ENCODE peak calls at places on chromosomes 12 and 14, in nine cellular contexts. N, C, K, V, A, L, D, R and Y are unnamed samples.

GRCh38 chr12:28057856-28058615 is 85.5 kb upstream of the PTHLH start:
- DNase-seq in N (no peak), C (no peak), K (no peak), V (no peak), A (no peak), L (no peak), D (peak), R (peak), Y (no peak)

GRCh38 chr12:114611145-114612018 is 72.6 kb downstream of the TBX3 start:
- DNase-seq in N (peak), C (no peak), K (peak), V (no peak), A (no peak), L (no peak), D (no peak), R (no peak), Y (no peak)

GRCh38 chr12:67541625-67541991 is 106.9 kb upstream of the DYRK2 start:
- DNase-seq in N (no peak), C (no peak), K (no peak), V (peak), A (no peak), L (no peak), D (no peak), R (no peak), Y (no peak)

GRCh38 chr12:62732861-62733427 is 202.0 kb downstream of the PPM1H start:
- DNase-seq in N (no peak), C (peak), K (peak), V (no peak), A (no peak), L (peak), D (no peak), R (peak), Y (no peak)

GRCh38 chr12:104805186-104805585 is 152.9 kb downstream of the SLC41A2 start:
- DNase-seq in N (no peak), C (no peak), K (no peak), V (no peak), A (no peak), L (no peak), D (peak), R (no peak), Y (no peak)

GRCh38 chr12:71478277-71478676 is 38.7 kb downstream of the LGR5 start:
- DNase-seq in N (no peak), C (no peak), K (no peak), V (no peak), A (no peak), L (no peak), D (no peak), R (no peak), Y (no peak)

GRCh38 chr12:23472329-23472971 is 477.0 kb downstream of the SOX5 start:
- DNase-seq in N (no peak), C (no peak), K (no peak), V (no peak), A (no peak), L (no peak), D (no peak), R (no peak), Y (no peak)

GRCh38 chr14:99729991-99730875 is 46.1 kb downstream of the CYP46A1 start:
- DNase-seq in N (peak), C (no peak), K (peak), V (peak), A (peak), L (no peak), D (no peak), R (peak), Y (peak)

GRCh38 chr12:130194154-130194553 is 31.9 kb downstream of the FZD10 start:
- DNase-seq in N (no peak), C (no peak), K (no peak), V (no peak), A (no peak), L (no peak), D (no peak), R (no peak), Y (no peak)

GRCh38 chr12:92729773-92730305 is 27.1 kb downstream of the PLEKHG7 start:
- DNase-seq in N (no peak), C (no peak), K (no peak), V (no peak), A (no peak), L (no peak), D (no peak), R (no peak), Y (no peak)

GRCh38 chr12:388012-388411 is 1.1 kb downstream of the KDM5A start:
- DNase-seq in N (no peak), C (no peak), K (no peak), V (no peak), A (no peak), L (no peak), D (no peak), R (no peak), Y (no peak)

GRCh38 chr14:104687601-104688504 is 1.6 kb upstream of the INF2 start:
- DNase-seq in N (peak), C (peak), K (peak), V (no peak), A (peak), L (no peak), D (no peak), R (no peak), Y (no peak)

GRCh38 chr14:104685216-104685997 is 4.0 kb upstream of the INF2 start:
- DNase-seq in N (peak), C (no peak), K (peak), V (no peak), A (no peak), L (no peak), D (no peak), R (no peak), Y (no peak)

GRCh38 chr14:104688505-104688754 is 988 bp upstream of the INF2 start:
- DNase-seq in N (no peak), C (no peak), K (no peak), V (no peak), A (no peak), L (no peak), D (no peak), R (no peak), Y (no peak)

GRCh38 chr14:104685998-104686610 is 3.3 kb upstream of the INF2 start:
- DNase-seq in N (no peak), C (no peak), K (no peak), V (no peak), A (no peak), L (no peak), D (no peak), R (no peak), Y (no peak)

DNA sequence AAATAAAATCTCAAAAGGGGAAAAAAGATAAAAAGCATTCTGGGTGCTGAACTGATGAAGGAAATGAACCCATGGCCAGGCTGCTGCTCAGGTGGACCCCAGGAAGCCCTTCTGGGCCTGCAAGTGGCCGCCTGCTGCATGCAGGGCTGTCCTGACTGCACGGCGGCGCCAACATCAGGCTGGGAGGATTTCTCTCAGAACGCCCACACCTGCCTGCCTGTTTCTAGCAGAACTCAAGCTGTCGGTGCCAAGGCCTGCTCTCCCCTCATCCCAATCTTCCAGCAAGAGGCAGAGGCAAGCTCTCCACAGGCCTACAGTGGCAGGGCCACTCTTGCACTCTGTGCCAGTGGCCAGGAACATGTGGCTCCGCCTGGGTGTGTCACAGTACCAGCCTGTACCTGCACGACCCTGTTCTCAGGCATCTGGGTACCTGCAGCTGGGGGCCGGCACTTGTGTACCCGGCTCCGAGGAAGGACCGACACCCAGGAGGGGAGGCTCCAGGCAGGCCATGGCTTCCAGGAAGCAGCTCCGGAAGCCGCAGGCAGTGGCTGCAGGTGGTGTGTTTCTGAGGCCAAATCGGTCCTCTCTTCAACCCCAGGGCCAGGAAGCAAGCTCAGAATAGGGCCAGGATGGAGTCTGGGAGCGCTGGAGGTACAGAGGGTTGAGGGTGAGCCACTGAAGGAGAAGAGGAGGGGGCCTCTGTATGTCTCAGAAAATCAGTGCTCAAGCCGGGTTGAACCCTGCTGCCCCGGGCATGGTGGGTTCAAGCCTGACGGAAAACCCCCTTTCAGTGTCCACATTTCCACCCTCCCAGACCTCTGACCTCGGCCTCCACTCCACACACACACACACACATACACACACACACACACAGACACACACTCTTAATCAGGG is 2.5 kb upstream of the INF2 start:
- DNase-seq in N (no peak), C (no peak), K (no peak), V (no peak), A (peak), L (no peak), D (no peak), R (no peak), Y (no peak)
- TF ChIP-seq CTCF in N (peak), C (no peak), K (no peak), V (no peak), A (no peak), L (no peak), D (no peak), R (no peak), Y (no peak)

GRCh38 chr14:51155331-51155730 is 60.4 kb upstream of the TRIM9 start:
- DNase-seq in N (no peak), C (no peak), K (no peak), V (no peak), A (no peak), L (no peak), D (no peak), R (no peak), Y (no peak)

GRCh38 chr14:51160871-51161270 is 66.0 kb upstream of the TRIM9 start:
- DNase-seq in N (no peak), C (no peak), K (no peak), V (no peak), A (no peak), L (no peak), D (no peak), R (no peak), Y (no peak)

GRCh38 chr14:51157012-51157411 is 62.1 kb upstream of the TRIM9 start:
- DNase-seq in N (peak), C (peak), K (peak), V (no peak), A (no peak), L (no peak), D (no peak), R (peak), Y (peak)
- TF ChIP-seq CTCF in N (peak), C (peak), K (peak), V (no peak), A (no peak), L (peak), D (peak), R (peak), Y (peak)

GRCh38 chr12:49272790-49273725 is 8.2 kb downstream of the TUBA1C start:
- DNase-seq in N (no peak), C (no peak), K (no peak), V (no peak), A (no peak), L (no peak), D (no peak), R (no peak), Y (no peak)
- TF ChIP-seq CTCF in N (no peak), C (no peak), K (no peak), V (no peak), A (no peak), L (no peak), D (no peak), R (no peak), Y (no peak)

DNA sequence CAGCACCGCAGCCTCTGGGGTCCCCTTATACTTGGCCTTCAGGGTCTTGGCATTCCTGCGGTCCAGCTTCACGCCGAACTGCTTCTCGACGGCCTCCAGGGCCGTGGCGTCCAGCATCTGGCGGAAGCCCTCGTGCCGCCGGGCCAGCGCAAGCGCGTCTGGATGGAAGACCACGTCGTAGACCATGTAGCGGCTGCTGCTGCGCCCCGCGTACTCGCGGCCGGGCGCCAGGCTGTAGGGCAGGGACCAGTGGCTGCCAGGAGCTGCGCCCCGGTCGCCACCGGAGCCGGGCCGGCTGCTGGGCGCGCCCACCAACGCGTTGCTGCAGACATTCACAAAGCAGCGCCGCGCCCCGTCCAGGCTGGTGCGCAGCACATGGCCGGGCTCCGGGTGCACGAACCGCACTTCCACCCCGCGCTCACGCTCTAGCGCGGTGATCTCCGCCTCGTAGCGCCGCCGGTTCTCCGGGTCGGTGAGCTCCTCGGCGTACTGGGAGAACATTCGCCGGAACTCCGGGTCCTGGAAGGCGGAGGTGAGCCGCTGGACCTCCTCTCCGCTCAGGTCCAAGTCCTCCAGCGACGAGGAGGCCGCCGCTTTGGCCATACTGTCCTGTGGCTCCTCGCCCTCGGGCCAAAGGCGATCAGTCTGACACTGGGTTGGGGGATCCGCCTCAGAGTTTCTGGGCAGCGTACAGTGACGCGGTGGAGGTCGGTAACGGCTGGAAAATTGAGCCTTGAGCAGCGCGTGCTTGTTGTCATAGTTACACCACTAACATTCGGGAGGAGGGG is at the start of gene DNAAF2:
- DNase-seq in N (peak), C (no peak), K (peak), V (peak), A (peak), L (peak), D (no peak), R (peak), Y (peak)
- TF ChIP-seq CTCF in N (no peak), C (no peak), K (no peak), V (no peak), A (no peak), L (no peak), D (no peak), R (no peak), Y (no peak)

DNA sequence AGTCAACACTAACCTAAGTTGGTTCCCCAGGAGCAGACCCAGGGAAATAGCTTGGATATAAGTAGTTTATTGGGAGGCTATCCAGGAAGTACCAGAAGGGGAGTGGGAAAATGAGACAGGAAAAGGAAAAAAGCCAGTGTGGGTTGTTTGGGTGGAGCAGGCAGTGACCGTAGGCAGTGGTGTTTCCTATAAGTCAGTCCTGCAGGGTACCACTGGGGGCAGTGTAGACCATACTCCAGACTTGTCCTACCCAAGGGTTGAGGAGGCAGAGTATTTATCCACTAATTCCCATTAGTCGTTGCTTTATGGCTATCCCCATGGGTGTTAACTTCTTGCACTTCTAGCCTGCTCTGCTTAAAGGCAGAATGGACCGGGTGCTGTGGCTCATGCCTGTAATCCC is 6.4 kb upstream of the CCDC60 start:
- DNase-seq in N (peak), C (peak), K (peak), V (no peak), A (no peak), L (no peak), D (no peak), R (no peak), Y (no peak)
- TF ChIP-seq CTCF in N (peak), C (peak), K (no peak), V (no peak), A (no peak), L (no peak), D (no peak), R (no peak), Y (peak)

DNA sequence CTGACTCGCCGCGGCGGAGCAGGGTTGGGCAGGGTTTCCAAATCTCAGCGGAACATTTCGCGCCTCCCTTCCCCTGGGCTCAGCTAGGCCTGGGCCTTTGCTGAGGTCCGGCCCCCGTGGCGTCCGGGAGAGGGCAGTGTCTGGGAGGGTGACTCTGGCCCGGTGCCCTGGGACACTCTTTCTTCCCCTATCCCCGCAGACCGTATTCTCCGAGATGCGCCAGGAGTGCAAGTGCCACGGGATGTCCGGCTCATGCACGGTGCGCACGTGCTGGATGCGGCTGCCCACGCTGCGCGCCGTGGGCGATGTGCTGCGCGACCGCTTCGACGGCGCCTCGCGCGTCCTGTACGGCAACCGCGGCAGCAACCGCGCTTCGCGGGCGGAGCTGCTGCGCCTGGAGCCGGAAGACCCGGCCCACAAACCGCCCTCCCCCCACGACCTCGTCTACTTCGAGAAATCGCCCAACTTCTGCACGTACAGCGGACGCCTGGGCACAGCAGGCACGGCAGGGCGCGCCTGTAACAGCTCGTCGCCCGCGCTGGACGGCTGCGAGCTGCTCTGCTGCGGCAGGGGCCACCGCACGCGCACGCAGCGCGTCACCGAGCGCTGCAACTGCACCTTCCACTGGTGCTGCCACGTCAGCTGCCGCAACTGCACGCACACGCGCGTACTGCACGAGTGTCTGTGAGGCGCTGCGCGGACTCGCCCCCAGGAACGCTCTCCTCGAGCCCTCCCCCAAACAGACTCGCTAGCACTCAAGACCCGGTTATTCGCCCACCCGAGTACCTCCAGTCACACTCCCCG is 3.0 kb downstream of the WNT1 start:
- DNase-seq in N (no peak), C (no peak), K (peak), V (no peak), A (no peak), L (no peak), D (no peak), R (no peak), Y (peak)
- TF ChIP-seq CTCF in N (peak), C (no peak), K (peak), V (no peak), A (no peak), L (peak), D (peak), R (peak), Y (peak)

DNA sequence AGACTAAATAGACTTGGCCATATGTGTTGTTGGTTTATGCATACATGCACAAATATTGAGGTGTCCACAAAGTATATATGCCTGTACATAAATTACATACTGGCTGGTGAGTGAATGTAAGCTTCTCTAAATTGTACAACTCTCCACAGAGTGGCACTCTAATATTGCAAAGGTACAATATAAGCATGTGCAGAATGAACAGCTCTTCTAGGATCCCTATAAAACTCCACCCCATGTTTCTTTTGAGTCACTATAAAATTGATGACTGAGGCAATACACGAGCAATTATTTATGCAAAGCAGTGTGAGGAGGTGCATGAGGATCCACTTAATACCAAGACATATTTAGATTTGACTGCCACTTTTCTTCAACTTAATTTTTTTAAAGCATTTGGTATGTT is 172.2 kb downstream of the NAV3 start:
- DNase-seq in N (no peak), C (no peak), K (peak), V (no peak), A (no peak), L (no peak), D (no peak), R (no peak), Y (no peak)
- TF ChIP-seq CTCF in N (no peak), C (no peak), K (no peak), V (no peak), A (no peak), L (no peak), D (peak), R (no peak), Y (no peak)

GRCh38 chr12:6383572-6384498 is at the start of gene LTBR:
- DNase-seq in N (peak), C (no peak), K (peak), V (no peak), A (peak), L (peak), D (peak), R (peak), Y (peak)
- TF ChIP-seq CTCF in N (peak), C (no peak), K (no peak), V (no peak), A (peak), L (no peak), D (no peak), R (peak), Y (no peak)